ENCODE peak calls at places on chromosomes 2 and 18, in five cellular contexts. One of them, this sample, is unnamed. For H3K36me3, the result is how much of the 10 kb centered on the place peaks cover.

GRCh38 chr2:242075163-242075562 is 205.6 kb downstream of the RTP5 start:
- DNase-seq in neural progenitor cell: no peak
- DNase-seq in Caco-2: no peak
- DNase-seq in hepatocyte: no peak
- DNase-seq in endodermal cell: no peak
- DNase-seq in this sample: no peak

GRCh38 chr2:231648579-231649174 is 56.0 kb downstream of the TEX44 start:
- DNase-seq in Caco-2: peak
- DNase-seq in hepatocyte: peak
- DNase-seq in neural progenitor cell: peak
- DNase-seq in endodermal cell: peak
- DNase-seq in this sample: peak

GRCh38 chr2:125901278-125901677 is 754.7 kb upstream of the GYPC start:
- DNase-seq in Caco-2: no peak
- DNase-seq in hepatocyte: no peak
- DNase-seq in neural progenitor cell: no peak
- DNase-seq in endodermal cell: no peak
- DNase-seq in this sample: no peak

GRCh38 chr18:79522451-79523220 is 126.9 kb downstream of the NFATC1 start:
- DNase-seq in Caco-2: no peak
- DNase-seq in endodermal cell: peak
- DNase-seq in hepatocyte: no peak
- DNase-seq in neural progenitor cell: no peak
- DNase-seq in this sample: no peak

GRCh38 chr2:128950760-128951159 is 632.1 kb upstream of the HS6ST1 start:
- DNase-seq in hepatocyte: no peak
- DNase-seq in neural progenitor cell: no peak
- DNase-seq in endodermal cell: no peak
- DNase-seq in Caco-2: no peak
- DNase-seq in this sample: no peak

GRCh38 chr18:79373736-79374135 is 22.0 kb upstream of the NFATC1 start:
- DNase-seq in Caco-2: no peak
- DNase-seq in hepatocyte: no peak
- DNase-seq in endodermal cell: no peak
- DNase-seq in neural progenitor cell: no peak
- DNase-seq in this sample: no peak

GRCh38 chr2:223230352-223230751 is 178.4 kb downstream of the KCNE4 start:
- DNase-seq in endodermal cell: no peak
- DNase-seq in neural progenitor cell: no peak
- DNase-seq in hepatocyte: no peak
- DNase-seq in Caco-2: no peak
- DNase-seq in this sample: no peak

GRCh38 chr2:11688222-11689069 is 18.5 kb upstream of the NTSR2 start:
- DNase-seq in neural progenitor cell: peak
- DNase-seq in hepatocyte: peak
- DNase-seq in endodermal cell: peak
- DNase-seq in Caco-2: peak
- DNase-seq in this sample: peak

GRCh38 chr2:179440642-179441251 is 176.1 kb upstream of the SESTD1 start:
- DNase-seq in Caco-2: peak
- DNase-seq in endodermal cell: no peak
- DNase-seq in hepatocyte: peak
- DNase-seq in neural progenitor cell: peak
- DNase-seq in this sample: no peak

GRCh38 chr2:17164550-17164949 is 353.7 kb downstream of the RAD51AP2 start:
- DNase-seq in endodermal cell: no peak
- DNase-seq in hepatocyte: no peak
- DNase-seq in neural progenitor cell: no peak
- DNase-seq in Caco-2: no peak
- DNase-seq in this sample: no peak

GRCh38 chr2:178211943-178212342 is 17.6 kb downstream of the OSBPL6 start:
- DNase-seq in neural progenitor cell: peak
- DNase-seq in Caco-2: no peak
- DNase-seq in hepatocyte: no peak
- DNase-seq in endodermal cell: peak
- DNase-seq in this sample: no peak

GRCh38 chr18:48020337-48021250 is 90.1 kb upstream of the SMAD2 start:
- DNase-seq in hepatocyte: no peak
- DNase-seq in endodermal cell: peak
- DNase-seq in neural progenitor cell: no peak
- DNase-seq in Caco-2: no peak
- DNase-seq in this sample: no peak

GRCh38 chr2:191155608-191156071 is 4.8 kb upstream of the STAT4 start:
- DNase-seq in neural progenitor cell: no peak
- DNase-seq in hepatocyte: peak
- DNase-seq in Caco-2: no peak
- DNase-seq in endodermal cell: no peak
- DNase-seq in this sample: no peak

GRCh38 chr2:137007905-137008399 is 242.6 kb downstream of the THSD7B start:
- DNase-seq in neural progenitor cell: no peak
- DNase-seq in hepatocyte: no peak
- DNase-seq in endodermal cell: no peak
- DNase-seq in Caco-2: no peak
- DNase-seq in this sample: no peak

GRCh38 chr2:212723226-212723625 is 184.6 kb upstream of the ERBB4 start:
- DNase-seq in neural progenitor cell: no peak
- DNase-seq in endodermal cell: no peak
- DNase-seq in Caco-2: no peak
- DNase-seq in hepatocyte: no peak
- DNase-seq in this sample: no peak

GRCh38 chr2:98485453-98485755 is 40.7 kb downstream of the INPP4A start:
- DNase-seq in neural progenitor cell: no peak
- DNase-seq in hepatocyte: no peak
- DNase-seq in Caco-2: no peak
- DNase-seq in endodermal cell: no peak
- DNase-seq in this sample: no peak

GRCh38 chr2:55894720-55895119 is 28.9 kb downstream of the EFEMP1 start:
- DNase-seq in hepatocyte: no peak
- DNase-seq in Caco-2: no peak
- DNase-seq in neural progenitor cell: no peak
- DNase-seq in endodermal cell: no peak
- DNase-seq in this sample: no peak

GRCh38 chr2:100952512-100952911 is 49.6 kb upstream of the RPL31 start:
- DNase-seq in Caco-2: no peak
- DNase-seq in neural progenitor cell: no peak
- DNase-seq in hepatocyte: no peak
- DNase-seq in endodermal cell: no peak
- DNase-seq in this sample: no peak

GRCh38 chr2:68925298-68925885 is 27.3 kb downstream of the GKN2 start:
- DNase-seq in hepatocyte: peak
- DNase-seq in neural progenitor cell: peak
- DNase-seq in endodermal cell: peak
- DNase-seq in Caco-2: peak
- DNase-seq in this sample: peak

GRCh38 chr2:177078416-177078815 is 134.2 kb upstream of the HNRNPA3 start:
- DNase-seq in Caco-2: no peak
- DNase-seq in endodermal cell: no peak
- DNase-seq in neural progenitor cell: no peak
- DNase-seq in hepatocyte: peak
- DNase-seq in this sample: peak

GRCh38 chr2:105879798-105880300 is 135.1 kb downstream of the NCK2 start:
- DNase-seq in neural progenitor cell: no peak
- DNase-seq in Caco-2: no peak
- DNase-seq in endodermal cell: no peak
- DNase-seq in hepatocyte: no peak
- DNase-seq in this sample: no peak

GRCh38 chr18:13100942-13101658 is 109.9 kb downstream of the CEP192 start:
- DNase-seq in neural progenitor cell: no peak
- DNase-seq in endodermal cell: no peak
- DNase-seq in hepatocyte: no peak
- DNase-seq in Caco-2: no peak
- DNase-seq in this sample: no peak

GRCh38 chr2:2142350-2142749 is 188.7 kb downstream of the MYT1L start:
- DNase-seq in neural progenitor cell: no peak
- DNase-seq in hepatocyte: no peak
- DNase-seq in Caco-2: no peak
- DNase-seq in endodermal cell: no peak
- DNase-seq in this sample: no peak
- TF ChIP-seq CTCF in neural progenitor cell: peak
- TF ChIP-seq CTCF in hepatocyte: no peak
- TF ChIP-seq CTCF in Caco-2: no peak
- TF ChIP-seq CTCF in endodermal cell: no peak
- TF ChIP-seq CTCF in this sample: no peak

GRCh38 chr2:27954771-27955384 is 64.3 kb downstream of the BABAM2 start:
- DNase-seq in endodermal cell: no peak
- DNase-seq in hepatocyte: peak
- DNase-seq in neural progenitor cell: no peak
- DNase-seq in Caco-2: peak
- DNase-seq in this sample: peak
- H3K4me3 ChIP-seq in endodermal cell: no peak
- H3K4me3 ChIP-seq in hepatocyte: no peak
- H3K4me3 ChIP-seq in neural progenitor cell: no peak
- H3K4me3 ChIP-seq in Caco-2: no peak
- H3K4me3 ChIP-seq in this sample: no peak

GRCh38 chr18:56615738-56616520 is 22.5 kb downstream of the TXNL1 start:
- DNase-seq in neural progenitor cell: no peak
- DNase-seq in hepatocyte: no peak
- DNase-seq in endodermal cell: no peak
- DNase-seq in Caco-2: no peak
- DNase-seq in this sample: no peak
- H3K36me3 ChIP-seq in neural progenitor cell: under half
- H3K36me3 ChIP-seq in hepatocyte: under half
- H3K36me3 ChIP-seq in endodermal cell: half or more
- H3K36me3 ChIP-seq in Caco-2: under half
- H3K36me3 ChIP-seq in this sample: under half

DNA sequence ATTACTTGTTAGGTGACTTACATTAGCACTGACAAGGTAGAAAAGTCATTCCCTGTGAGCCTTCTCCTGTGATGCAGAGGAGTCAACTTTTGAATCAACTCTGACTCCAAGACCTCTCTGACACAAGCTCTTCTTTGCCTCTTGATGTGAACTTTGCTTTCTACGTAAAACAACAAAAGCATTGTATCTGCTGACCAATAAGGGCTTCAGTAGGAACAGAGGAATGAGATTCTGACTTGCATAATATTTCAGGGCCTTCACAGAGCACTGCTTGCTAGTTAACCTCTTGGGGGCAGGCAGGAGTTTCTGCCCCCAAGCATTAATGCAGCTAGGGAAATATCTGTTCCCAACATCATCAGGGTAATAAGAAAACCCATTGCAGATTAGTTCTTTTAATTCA is 791.5 kb downstream of the BCL11A start:
- DNase-seq in endodermal cell: no peak
- DNase-seq in neural progenitor cell: no peak
- DNase-seq in Caco-2: no peak
- DNase-seq in hepatocyte: no peak
- DNase-seq in this sample: no peak
- TF ChIP-seq CTCF in endodermal cell: peak
- TF ChIP-seq CTCF in neural progenitor cell: no peak
- TF ChIP-seq CTCF in Caco-2: no peak
- TF ChIP-seq CTCF in hepatocyte: no peak
- TF ChIP-seq CTCF in this sample: no peak

DNA sequence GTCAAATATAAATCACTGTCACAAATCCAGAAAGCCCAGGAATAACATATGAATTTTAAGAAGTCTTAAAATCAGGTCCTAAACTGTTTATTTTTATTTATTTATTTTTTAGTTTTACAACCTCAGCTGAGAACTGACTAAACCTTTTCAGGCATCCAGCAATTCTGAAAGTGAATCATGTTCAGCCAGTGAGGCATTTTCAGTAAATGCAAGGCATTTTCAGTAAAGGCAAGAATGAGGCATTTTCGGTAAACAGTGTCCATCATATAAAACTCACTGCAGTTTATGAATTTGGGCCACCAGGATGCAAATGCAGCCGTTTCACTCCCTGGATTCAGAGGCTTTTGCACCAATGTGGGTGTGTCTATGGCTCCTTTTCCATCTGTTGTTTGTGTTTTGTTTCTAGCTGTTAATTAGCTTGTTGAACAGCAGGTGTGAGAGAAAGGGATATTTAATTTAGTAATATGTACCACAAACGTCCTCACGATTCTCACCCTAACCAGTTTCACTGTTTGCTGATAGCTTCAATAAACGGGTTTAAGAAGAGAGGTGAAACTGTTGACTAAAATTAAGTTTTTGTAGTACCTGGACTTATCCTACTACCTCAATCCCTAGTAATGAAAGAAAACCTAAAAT is 116.2 kb upstream of the PGAP1 start:
- DNase-seq in Caco-2: no peak
- DNase-seq in endodermal cell: no peak
- DNase-seq in hepatocyte: no peak
- DNase-seq in neural progenitor cell: no peak
- DNase-seq in this sample: no peak
- H3K4me3 ChIP-seq in Caco-2: no peak
- H3K4me3 ChIP-seq in endodermal cell: no peak
- H3K4me3 ChIP-seq in hepatocyte: no peak
- H3K4me3 ChIP-seq in neural progenitor cell: no peak
- H3K4me3 ChIP-seq in this sample: no peak

DNA sequence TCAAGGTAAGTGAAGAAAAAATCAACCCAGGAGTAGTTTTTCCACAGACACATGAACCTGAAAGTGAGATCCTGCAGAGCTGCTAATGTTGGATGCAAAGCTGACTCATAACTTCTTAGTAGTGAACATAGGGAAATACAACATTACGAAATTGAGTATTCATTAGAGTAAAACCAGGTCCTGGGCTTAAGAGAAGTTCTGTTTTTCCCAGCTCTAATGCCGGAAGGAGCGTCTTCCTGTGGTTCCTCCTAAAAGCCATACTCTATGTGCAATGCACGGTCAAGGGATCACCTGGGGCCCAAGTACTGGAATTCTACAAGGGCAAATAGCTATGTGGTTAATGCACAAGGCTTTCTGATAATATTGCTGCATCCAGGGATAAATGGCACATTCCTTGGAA is 141.6 kb downstream of the RBMS1 start:
- DNase-seq in neural progenitor cell: no peak
- DNase-seq in Caco-2: no peak
- DNase-seq in endodermal cell: no peak
- DNase-seq in hepatocyte: peak
- DNase-seq in this sample: no peak
- H3K36me3 ChIP-seq in neural progenitor cell: under half
- H3K36me3 ChIP-seq in Caco-2: under half
- H3K36me3 ChIP-seq in endodermal cell: under half
- H3K36me3 ChIP-seq in hepatocyte: under half
- H3K36me3 ChIP-seq in this sample: under half

GRCh38 chr2:210477496-210477895 is 937 bp upstream of the LANCL1 start:
- DNase-seq in neural progenitor cell: peak
- DNase-seq in endodermal cell: peak
- DNase-seq in hepatocyte: peak
- DNase-seq in Caco-2: no peak
- DNase-seq in this sample: no peak

GRCh38 chr2:210478661-210479060 is 2.1 kb upstream of the LANCL1 start:
- DNase-seq in neural progenitor cell: no peak
- DNase-seq in endodermal cell: no peak
- DNase-seq in hepatocyte: no peak
- DNase-seq in Caco-2: no peak
- DNase-seq in this sample: no peak

GRCh38 chr2:210475726-210476125 is 833 bp downstream of the LANCL1 start:
- DNase-seq in Caco-2: no peak
- DNase-seq in neural progenitor cell: no peak
- DNase-seq in endodermal cell: no peak
- DNase-seq in hepatocyte: no peak
- DNase-seq in this sample: no peak

GRCh38 chr2:210474776-210475175 is 1.8 kb downstream of the LANCL1 start:
- DNase-seq in hepatocyte: no peak
- DNase-seq in neural progenitor cell: no peak
- DNase-seq in endodermal cell: no peak
- DNase-seq in Caco-2: no peak
- DNase-seq in this sample: no peak

GRCh38 chr2:210476194-210477128 is at the start of gene LANCL1:
- DNase-seq in Caco-2: peak
- DNase-seq in endodermal cell: peak
- DNase-seq in hepatocyte: peak
- DNase-seq in neural progenitor cell: peak
- DNase-seq in this sample: peak
- TF ChIP-seq CTCF in Caco-2: no peak
- TF ChIP-seq CTCF in endodermal cell: no peak
- TF ChIP-seq CTCF in hepatocyte: no peak
- TF ChIP-seq CTCF in neural progenitor cell: peak
- TF ChIP-seq CTCF in this sample: no peak